ENCODE peak calls at places on chromosomes 4 and X, in five cellular contexts. W, X, F, O and K are unnamed samples.

GRCh38 chrX:13048265-13048664 is 3.8 kb upstream of the FAM9C start:
- DNase-seq in W (no peak), X (no peak), F (no peak), O (no peak), K (no peak)

GRCh38 chr4:6335040-6335590 is 65.5 kb downstream of the WFS1 start:
- DNase-seq in W (no peak), X (no peak), F (no peak), O (no peak), K (no peak)

GRCh38 chrX:118437283-118437682 is 58.3 kb upstream of the DOCK11 start:
- DNase-seq in W (no peak), X (no peak), F (no peak), O (no peak), K (no peak)

GRCh38 chrX:134600714-134601113 is 57.6 kb downstream of the PLAC1 start:
- DNase-seq in W (no peak), X (no peak), F (no peak), O (no peak), K (peak)

GRCh38 chr4:144757969-144758368 is 112.0 kb downstream of the HHIP start:
- DNase-seq in W (no peak), X (no peak), F (no peak), O (no peak), K (no peak)

GRCh38 chr4:173626277-173626676 is 96.2 kb upstream of the HAND2 start:
- DNase-seq in W (no peak), X (no peak), F (no peak), O (no peak), K (no peak)

GRCh38 chr4:176210579-176211296 is 15.4 kb upstream of the SPATA4 start:
- DNase-seq in W (no peak), X (no peak), F (no peak), O (no peak), K (no peak)

GRCh38 chr4:111398906-111399330 is 746.3 kb upstream of the FAM241A start:
- DNase-seq in W (peak), X (no peak), F (no peak), O (no peak), K (no peak)

GRCh38 chrX:53128097-53128749 is 34.3 kb downstream of the KANTR start:
- DNase-seq in W (no peak), X (no peak), F (no peak), O (no peak), K (no peak)

GRCh38 chr4:113760852-113761681 is 471 bp downstream of the CAMK2D start:
- DNase-seq in W (peak), X (peak), F (peak), O (no peak), K (peak)

GRCh38 chrX:103464071-103464773 is 55.1 kb downstream of the RAB40A start:
- DNase-seq in W (peak), X (no peak), F (peak), O (peak), K (peak)

GRCh38 chr4:24032371-24032989 is 142.6 kb upstream of the PPARGC1A start:
- DNase-seq in W (no peak), X (no peak), F (peak), O (no peak), K (peak)

GRCh38 chrX:57178605-57179004 is 41.4 kb upstream of the SPIN2A start:
- DNase-seq in W (no peak), X (no peak), F (no peak), O (no peak), K (no peak)

GRCh38 chr4:24730256-24731001 is 64.9 kb upstream of the SOD3 start:
- DNase-seq in W (peak), X (peak), F (no peak), O (no peak), K (no peak)

GRCh38 chr4:144356941-144357381 is 216.4 kb upstream of the GYPA start:
- DNase-seq in W (peak), X (no peak), F (peak), O (no peak), K (no peak)

GRCh38 chr4:175109933-175110332 is 191.8 kb downstream of the ADAM29 start:
- DNase-seq in W (no peak), X (no peak), F (peak), O (no peak), K (no peak)

GRCh38 chr4:83328486-83328885 is 6.2 kb downstream of the HPSE start:
- DNase-seq in W (no peak), X (no peak), F (peak), O (no peak), K (no peak)

GRCh38 chrX:155612312-155613224 is at the start of gene TMLHE:
- DNase-seq in W (peak), X (peak), F (peak), O (peak), K (peak)

GRCh38 chr4:145107126-145107525 is 9.0 kb downstream of the ABCE1 start:
- DNase-seq in W (no peak), X (no peak), F (no peak), O (no peak), K (no peak)

GRCh38 chrX:281166-281999 is at the start of gene PLCXD1:
- DNase-seq in W (peak), X (peak), F (peak), O (no peak), K (no peak)

GRCh38 chr4:77465271-77465670 is 140.3 kb upstream of the CXCL13 start:
- DNase-seq in W (no peak), X (no peak), F (no peak), O (no peak), K (peak)

GRCh38 chr4:54063737-54064316 is 578 bp downstream of the CHIC2 start:
- DNase-seq in W (peak), X (peak), F (peak), O (no peak), K (peak)

GRCh38 chrX:27767387-27767786 is 40.4 kb upstream of the MAGEB10 start:
- DNase-seq in W (no peak), X (no peak), F (no peak), O (no peak), K (no peak)

GRCh38 chrX:148620023-148620422 is 119.6 kb downstream of the AFF2 start:
- DNase-seq in W (no peak), X (no peak), F (no peak), O (no peak), K (no peak)

GRCh38 chrX:31333181-31333831 is 261.5 kb upstream of the FTHL17 start:
- DNase-seq in W (no peak), X (no peak), F (no peak), O (no peak), K (peak)

GRCh38 chr4:11039494-11040142 is 355.1 kb upstream of the CLNK start:
- DNase-seq in W (no peak), X (no peak), F (no peak), O (no peak), K (no peak)

GRCh38 chrX:42533761-42534160 is 244.2 kb downstream of the PPP1R2C start:
- DNase-seq in W (no peak), X (no peak), F (no peak), O (no peak), K (no peak)

GRCh38 chr4:71009796-71010588 is 16.5 kb downstream of the DCK start:
- DNase-seq in W (no peak), X (no peak), F (peak), O (peak), K (peak)

GRCh38 chr4:106809083-106809482 is 227.0 kb downstream of the DKK2 start:
- DNase-seq in W (no peak), X (no peak), F (peak), O (no peak), K (peak)

GRCh38 chrX:13778916-13779315 is 38.0 kb downstream of the GPM6B start:
- DNase-seq in W (no peak), X (no peak), F (peak), O (no peak), K (no peak)

GRCh38 chr4:53119685-53120084 is 246.2 kb downstream of the SCFD2 start:
- DNase-seq in W (no peak), X (no peak), F (peak), O (no peak), K (no peak)

GRCh38 chr4:19776929-19777328 is 474.8 kb upstream of the SLIT2 start:
- DNase-seq in W (no peak), X (no peak), F (no peak), O (no peak), K (no peak)

GRCh38 chrX:10414872-10415703 is 205.3 kb downstream of the MID1 start:
- DNase-seq in W (no peak), X (no peak), F (no peak), O (no peak), K (no peak)

GRCh38 chr4:112302320-112303274 is 5.4 kb downstream of the ALPK1 start:
- DNase-seq in W (no peak), X (no peak), F (no peak), O (peak), K (no peak)

GRCh38 chrX:3697220-3697684 is 16.2 kb downstream of the PRKX start:
- DNase-seq in W (no peak), X (no peak), F (no peak), O (no peak), K (no peak)